ENCODE peak calls at places on chromosome 22, in nine cellular contexts. One of them, this sample, is unnamed.

GRCh38 chr22:19687561-19688300 is 26.6 kb upstream of the SEPTIN5 start:
- DNase-seq in effector memory CD4-positive, alpha-beta T cell: no peak
- DNase-seq in iris pigment epithelial cell: no peak
- DNase-seq in IMR-90: no peak
- DNase-seq in amniotic stem cell: no peak
- DNase-seq in colonic mucosa: no peak
- DNase-seq in OCI-M1: no peak
- DNase-seq in H9: no peak
- DNase-seq in psoas muscle: peak
- DNase-seq in this sample: no peak

GRCh38 chr22:46079093-46079860 is 71.0 kb upstream of the PPARA start:
- DNase-seq in effector memory CD4-positive, alpha-beta T cell: no peak
- DNase-seq in iris pigment epithelial cell: no peak
- DNase-seq in IMR-90: no peak
- DNase-seq in amniotic stem cell: no peak
- DNase-seq in colonic mucosa: no peak
- DNase-seq in OCI-M1: no peak
- DNase-seq in H9: no peak
- DNase-seq in psoas muscle: peak
- DNase-seq in this sample: no peak

GRCh38 chr22:48603621-48604320 is 1223.9 kb downstream of the BRD1 start:
- DNase-seq in effector memory CD4-positive, alpha-beta T cell: no peak
- DNase-seq in iris pigment epithelial cell: no peak
- DNase-seq in IMR-90: no peak
- DNase-seq in amniotic stem cell: no peak
- DNase-seq in colonic mucosa: no peak
- DNase-seq in OCI-M1: no peak
- DNase-seq in H9: no peak
- DNase-seq in psoas muscle: no peak
- DNase-seq in this sample: no peak

GRCh38 chr22:48186121-48186790 is 1423.8 kb downstream of the TBC1D22A start:
- DNase-seq in effector memory CD4-positive, alpha-beta T cell: no peak
- DNase-seq in iris pigment epithelial cell: no peak
- DNase-seq in IMR-90: no peak
- DNase-seq in amniotic stem cell: no peak
- DNase-seq in colonic mucosa: no peak
- DNase-seq in OCI-M1: no peak
- DNase-seq in H9: peak
- DNase-seq in psoas muscle: no peak
- DNase-seq in this sample: no peak

GRCh38 chr22:43541462-43542407 is 129.9 kb downstream of the MPPED1 start:
- DNase-seq in effector memory CD4-positive, alpha-beta T cell: no peak
- DNase-seq in iris pigment epithelial cell: no peak
- DNase-seq in IMR-90: no peak
- DNase-seq in amniotic stem cell: no peak
- DNase-seq in colonic mucosa: no peak
- DNase-seq in OCI-M1: no peak
- DNase-seq in H9: peak
- DNase-seq in psoas muscle: no peak
- DNase-seq in this sample: no peak

GRCh38 chr22:47617186-47617585 is 854.7 kb downstream of the TBC1D22A start:
- DNase-seq in effector memory CD4-positive, alpha-beta T cell: no peak
- DNase-seq in iris pigment epithelial cell: no peak
- DNase-seq in IMR-90: no peak
- DNase-seq in amniotic stem cell: no peak
- DNase-seq in colonic mucosa: no peak
- DNase-seq in OCI-M1: no peak
- DNase-seq in H9: no peak
- DNase-seq in psoas muscle: no peak
- DNase-seq in this sample: no peak

GRCh38 chr22:50255607-50256006 is 4.5 kb upstream of the HDAC10 start:
- DNase-seq in effector memory CD4-positive, alpha-beta T cell: no peak
- DNase-seq in iris pigment epithelial cell: no peak
- DNase-seq in IMR-90: no peak
- DNase-seq in amniotic stem cell: no peak
- DNase-seq in colonic mucosa: no peak
- DNase-seq in OCI-M1: no peak
- DNase-seq in H9: no peak
- DNase-seq in psoas muscle: no peak
- DNase-seq in this sample: no peak

GRCh38 chr22:31140746-31141145 is 438 bp upstream of the PLA2G3 start:
- DNase-seq in effector memory CD4-positive, alpha-beta T cell: no peak
- DNase-seq in iris pigment epithelial cell: no peak
- DNase-seq in IMR-90: no peak
- DNase-seq in amniotic stem cell: no peak
- DNase-seq in colonic mucosa: no peak
- DNase-seq in OCI-M1: no peak
- DNase-seq in H9: no peak
- DNase-seq in psoas muscle: no peak
- DNase-seq in this sample: no peak